ENCODE peak calls at places on chromosome 18, in six cellular contexts. V is tibial artery, E is fibroblast of the aortic adventitia, N is GM13976, D is psoas muscle, H is A549. O is an unnamed sample.
A peak's percentile ranks its signal among the peaks of the same experiment; 100 is the strongest.

GRCh38 chr18:3015203-3015590 is 2.3 kb upstream of the LPIN2 start:
- DNase-seq in E (peak; percentile 71), D (no peak), V (no peak), H (peak; percentile 52), N (no peak), O (no peak)

GRCh38 chr18:23133860-23134779 is 1.2 kb upstream of the CABLES1 start:
- DNase-seq in E (no peak), N (peak; percentile 87), V (no peak), D (no peak), H (peak; percentile 76), O (peak; percentile 70)

GRCh38 chr18:22172594-22173049 is 3.2 kb downstream of the GATA6 start:
- DNase-seq in D (no peak), V (peak; percentile 40), N (no peak), E (peak; percentile 48), H (no peak), O (no peak)

GRCh38 chr18:37346048-37346447 is 219.6 kb downstream of the CELF4 start:
- DNase-seq in V (no peak), N (no peak), D (no peak), H (no peak), E (no peak), O (no peak)

GRCh38 chr18:23662309-23663263 is at the start of gene ANKRD29:
- DNase-seq in E (peak; percentile 34), H (peak; percentile 36), V (no peak), D (peak; percentile 45), N (peak; percentile 58), O (no peak)

GRCh38 chr18:70415823-70416488 is 127.1 kb downstream of the SOCS6 start:
- DNase-seq in H (no peak), D (no peak), N (no peak), E (no peak), V (no peak), O (no peak)

GRCh38 chr18:43396266-43396665 is 119.0 kb upstream of the SYT4 start:
- DNase-seq in N (no peak), D (no peak), H (peak; percentile 5), E (peak; percentile 20), V (no peak), O (no peak)

GRCh38 chr18:28043631-28044030 is 133.3 kb downstream of the CDH2 start:
- DNase-seq in D (no peak), E (no peak), V (no peak), H (no peak), N (no peak), O (no peak)

GRCh38 chr18:34522627-34523026 is 187.5 kb upstream of the DTNA start:
- DNase-seq in N (no peak), V (no peak), H (no peak), E (no peak), D (peak; percentile 12), O (no peak)

GRCh38 chr18:513826-514530 is 13.5 kb upstream of the COLEC12 start:
- DNase-seq in N (no peak), E (no peak), D (peak; percentile 23), H (no peak), V (peak; percentile 48), O (no peak)

GRCh38 chr18:14958701-14959100 is 210.7 kb downstream of the ANKRD30B start:
- DNase-seq in V (no peak), H (no peak), N (no peak), E (no peak), D (no peak), O (no peak)

GRCh38 chr18:55265916-55266488 is 306.7 kb upstream of the CCDC68 start:
- DNase-seq in N (no peak), H (no peak), V (no peak), E (no peak), D (no peak), O (no peak)

GRCh38 chr18:32175265-32175664 is 14.6 kb upstream of the MEP1B start:
- DNase-seq in N (no peak), H (no peak), V (no peak), E (no peak), D (no peak), O (no peak)

GRCh38 chr18:26453370-26454030 is 94.9 kb downstream of the KCTD1 start:
- DNase-seq in D (no peak), H (no peak), E (no peak), N (no peak), V (no peak), O (no peak)

GRCh38 chr18:12838178-12838634 is 45.8 kb downstream of the PTPN2 start:
- DNase-seq in D (peak; percentile 27), E (peak; percentile 92), V (peak; percentile 35), H (peak; percentile 92), N (no peak), O (no peak)

GRCh38 chr18:47680488-47680887 is 250.0 kb downstream of the SMAD2 start:
- DNase-seq in N (peak; percentile 50), E (no peak), D (no peak), V (no peak), H (no peak), O (peak; percentile 72)

GRCh38 chr18:34695300-34695699 is 14.8 kb upstream of the DTNA start:
- DNase-seq in E (no peak), D (no peak), V (no peak), N (no peak), H (no peak), O (no peak)

GRCh38 chr18:25099838-25100393 is 252.1 kb downstream of the ZNF521 start:
- DNase-seq in D (no peak), H (no peak), N (no peak), V (no peak), E (peak; percentile 16), O (no peak)

GRCh38 chr18:2978626-2979025 is 34.3 kb downstream of the LPIN2 start:
- DNase-seq in V (no peak), H (peak; percentile 48), D (no peak), E (peak; percentile 72), N (no peak), O (no peak)

GRCh38 chr18:62525611-62526010 is 2.8 kb downstream of the ZCCHC2 start:
- DNase-seq in E (no peak), N (no peak), V (no peak), D (no peak), H (no peak), O (no peak)

GRCh38 chr18:70384181-70384790 is 95.4 kb downstream of the SOCS6 start:
- DNase-seq in V (no peak), E (peak; percentile 63), N (no peak), H (peak; percentile 91), D (no peak), O (no peak)

GRCh38 chr18:46609048-46609447 is 48.0 kb downstream of the LOXHD1 start:
- DNase-seq in N (no peak), H (no peak), D (no peak), E (no peak), V (no peak), O (no peak)

GRCh38 chr18:11818486-11819203 is 32.6 kb upstream of the CHMP1B start:
- DNase-seq in N (no peak), D (no peak), V (no peak), H (no peak), E (no peak), O (no peak)

GRCh38 chr18:45321520-45321919 is 293.8 kb upstream of the SLC14A2 start:
- DNase-seq in N (no peak), E (no peak), H (no peak), D (peak; percentile 46), V (no peak), O (no peak)

GRCh38 chr18:76491801-76492668 is 3.0 kb downstream of the ZNF516 start:
- DNase-seq in D (peak; percentile 52), V (no peak), N (peak; percentile 37), H (peak; percentile 40), E (peak; percentile 37), O (no peak)

GRCh38 chr18:29749699-29750098 is 1292.8 kb downstream of the DSC3 start:
- DNase-seq in D (no peak), H (no peak), N (no peak), E (peak; percentile 37), V (no peak), O (no peak)

GRCh38 chr18:26771524-26771923 is 94.0 kb downstream of the AQP4 start:
- DNase-seq in V (no peak), H (peak; percentile 17), D (no peak), E (no peak), N (no peak), O (no peak)

GRCh38 chr18:62938006-62938405 is 222.7 kb downstream of the PHLPP1 start:
- DNase-seq in V (no peak), N (no peak), E (peak; percentile 65), H (no peak), D (no peak), O (no peak)

GRCh38 chr18:5295231-5295920 is at the start of gene ZBTB14:
- DNase-seq in D (peak; percentile 74), V (peak; percentile 35), H (peak; percentile 31), N (peak; percentile 80), E (peak; percentile 43), O (no peak)

GRCh38 chr18:3875961-3876360 is 426.0 kb downstream of the TGIF1 start:
- DNase-seq in D (no peak), H (no peak), N (no peak), E (no peak), V (no peak), O (no peak)

GRCh38 chr18:69123421-69123820 is 277.3 kb upstream of the DOK6 start:
- DNase-seq in E (no peak), V (no peak), H (no peak), D (no peak), N (no peak), O (no peak)

GRCh38 chr18:24368749-24369148 is 28.9 kb downstream of the OSBPL1A start:
- DNase-seq in V (no peak), H (no peak), D (no peak), N (no peak), E (no peak), O (no peak)

GRCh38 chr18:49819071-49819662 is 5.8 kb upstream of the ACAA2 start:
- DNase-seq in N (no peak), E (no peak), V (no peak), D (no peak), H (no peak), O (no peak)
- TF ChIP-seq CTCF in N (no peak), E (no peak), V (no peak), D (no peak), H (no peak), O (no peak)

GRCh38 chr18:49016648-49017539 is 66.1 kb upstream of the SMAD7 start:
- DNase-seq in E (peak; percentile 83), H (peak; percentile 66), N (peak; percentile 40), V (no peak), D (no peak), O (no peak)
- TF ChIP-seq CTCF in E (no peak), H (no peak), N (no peak), V (no peak), D (no peak), O (no peak)

DNA sequence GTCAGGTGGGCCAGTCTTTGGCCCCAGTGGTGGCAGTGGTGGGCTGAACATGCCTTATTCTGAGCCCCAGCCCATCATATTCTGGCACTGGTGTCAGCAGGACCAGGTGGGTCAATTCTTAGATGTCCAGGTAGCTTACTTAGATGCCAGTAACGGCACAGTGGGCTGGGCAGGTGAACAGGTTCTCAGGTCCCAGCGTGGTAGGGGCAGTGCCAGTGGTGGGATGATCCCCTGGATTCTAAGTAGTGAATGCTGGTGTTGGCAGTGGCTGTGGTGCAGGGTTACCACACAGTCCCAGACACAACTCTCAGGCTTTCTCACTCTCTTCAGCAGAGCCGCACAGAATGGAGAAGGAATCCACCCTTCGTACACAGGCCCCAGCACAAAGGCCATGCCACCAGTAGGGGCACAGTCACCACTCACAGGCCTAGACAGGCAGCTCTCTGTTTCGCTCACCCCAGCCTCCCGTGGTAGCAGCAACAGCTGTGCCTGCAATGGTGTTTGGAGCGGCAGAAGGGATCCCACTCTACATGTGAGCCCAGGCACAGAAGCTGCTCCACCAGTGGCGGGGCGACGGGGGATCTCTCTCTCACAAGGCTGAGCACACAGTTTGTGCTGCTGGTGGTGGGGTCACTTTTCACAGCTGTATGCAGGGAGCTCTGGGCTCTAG is 97.3 kb downstream of the ANKRD12 start:
- DNase-seq in E (no peak), D (no peak), N (no peak), H (no peak), V (no peak), O (no peak)
- TF ChIP-seq CTCF in E (no peak), D (no peak), N (no peak), H (no peak), V (no peak), O (no peak)

GRCh38 chr18:7601249-7601620 is 34.1 kb downstream of the PTPRM start:
- DNase-seq in N (no peak), H (no peak), V (no peak), D (no peak), E (no peak), O (no peak)
- TF ChIP-seq CTCF in N (no peak), H (no peak), V (no peak), D (no peak), E (no peak), O (no peak)

O was measured in GM12864.